ENCODE peak calls at places on chromosomes 4 and X, in nine cellular contexts. Z is stomach, G is H9, F is cardiac fibroblast, P is nephron progenitor cell, O is epithelial cell of esophagus, H is tibial artery, U is cardiac muscle cell, C is kidney. K is an unnamed sample.

GRCh38 chr4:139530833-139531427 is 25.1 kb downstream of the SETD7 start:
- DNase-seq in Z (peak; percentile 65), G (peak; percentile 70), F (peak; percentile 61), P (peak; percentile 72), O (peak; percentile 54), H (no peak), U (peak; percentile 59), C (no peak), K (peak; percentile 82)

GRCh38 chr4:34733185-34733916 is 1511.0 kb downstream of the ARAP2 start:
- DNase-seq in Z (no peak), G (no peak), F (no peak), P (no peak), O (no peak), H (no peak), U (no peak), C (no peak), K (no peak)

GRCh38 chrX:153900806-153901752 is 3.4 kb upstream of the AVPR2 start:
- DNase-seq in Z (peak; percentile 30), G (peak; percentile 10), F (peak; percentile 90), P (no peak), O (peak; percentile 84), H (peak; percentile 68), U (peak; percentile 91), C (no peak), K (no peak)

GRCh38 chr4:6404611-6405416 is 67.6 kb downstream of the PPP2R2C start:
- DNase-seq in Z (no peak), G (no peak), F (no peak), P (peak; percentile 25), O (no peak), H (no peak), U (no peak), C (peak; percentile 39), K (no peak)

GRCh38 chrX:32852203-32852602 is 359.1 kb downstream of the DMD start:
- DNase-seq in Z (no peak), G (no peak), F (no peak), P (no peak), O (peak; percentile 24), H (no peak), U (no peak), C (no peak), K (no peak)

GRCh38 chr4:107363137-107363536 is 327.0 kb upstream of the DKK2 start:
- DNase-seq in Z (no peak), G (no peak), F (no peak), P (no peak), O (no peak), H (no peak), U (no peak), C (no peak), K (no peak)

GRCh38 chrX:40663078-40663740 is 15.8 kb upstream of the CXorf38 start:
- DNase-seq in Z (no peak), G (no peak), F (no peak), P (no peak), O (no peak), H (no peak), U (no peak), C (no peak), K (no peak)

GRCh38 chrX:152451731-152451980 is 541 bp upstream of the GABRA3 start:
- DNase-seq in Z (no peak), G (no peak), F (no peak), P (no peak), O (no peak), H (no peak), U (no peak), C (no peak), K (no peak)

GRCh38 chr4:183443609-183444148 is 757 bp upstream of the CDKN2AIP start:
- DNase-seq in Z (no peak), G (peak; percentile 78), F (no peak), P (no peak), O (no peak), H (no peak), U (no peak), C (no peak), K (peak; percentile 63)

GRCh38 chr4:96676754-96677435 is 837.0 kb downstream of the PDHA2 start:
- DNase-seq in Z (no peak), G (no peak), F (no peak), P (no peak), O (no peak), H (no peak), U (no peak), C (no peak), K (no peak)

GRCh38 chr4:5370286-5370685 is 319.0 kb downstream of the STK32B start:
- DNase-seq in Z (no peak), G (no peak), F (no peak), P (no peak), O (peak; percentile 84), H (no peak), U (no peak), C (no peak), K (no peak)

GRCh38 chr4:95643627-95644026 is 94.9 kb upstream of the UNC5C start:
- DNase-seq in Z (no peak), G (no peak), F (no peak), P (no peak), O (no peak), H (no peak), U (no peak), C (no peak), K (no peak)

GRCh38 chr4:69896530-69897116 is 34.2 kb upstream of the CSN1S1 start:
- DNase-seq in Z (no peak), G (no peak), F (peak; percentile 39), P (no peak), O (peak; percentile 17), H (no peak), U (peak; percentile 54), C (no peak), K (no peak)

GRCh38 chrX:68432648-68433047 is 647 bp downstream of the OPHN1 start:
- DNase-seq in Z (no peak), G (no peak), F (no peak), P (no peak), O (peak; percentile 16), H (no peak), U (no peak), C (no peak), K (peak; percentile 4)

GRCh38 chr4:2875556-2875955 is 31.9 kb downstream of the ADD1 start:
- DNase-seq in Z (no peak), G (no peak), F (no peak), P (no peak), O (no peak), H (no peak), U (no peak), C (no peak), K (no peak)

GRCh38 chrX:17247144-17247543 is 127.9 kb upstream of the NHS start:
- DNase-seq in Z (no peak), G (no peak), F (no peak), P (no peak), O (peak; percentile 0), H (no peak), U (no peak), C (no peak), K (no peak)

GRCh38 chr4:28373601-28374000 is 1513.0 kb downstream of the STIM2 start:
- DNase-seq in Z (no peak), G (no peak), F (peak; percentile 85), P (no peak), O (peak; percentile 75), H (no peak), U (peak; percentile 13), C (no peak), K (no peak)

GRCh38 chr4:163540977-163541376 is 46.5 kb downstream of the TMA16 start:
- DNase-seq in Z (no peak), G (no peak), F (peak; percentile 86), P (no peak), O (peak; percentile 86), H (no peak), U (peak; percentile 19), C (no peak), K (no peak)

GRCh38 chr4:101846550-101846949 is 56.0 kb downstream of the BANK1 start:
- DNase-seq in Z (no peak), G (no peak), F (no peak), P (no peak), O (peak; percentile 9), H (no peak), U (no peak), C (no peak), K (no peak)
- TF ChIP-seq CTCF in Z (no peak), G (no peak), F (no peak), P (no peak), O (no peak), H (no peak), U (no peak), C (no peak), K (no peak)

DNA sequence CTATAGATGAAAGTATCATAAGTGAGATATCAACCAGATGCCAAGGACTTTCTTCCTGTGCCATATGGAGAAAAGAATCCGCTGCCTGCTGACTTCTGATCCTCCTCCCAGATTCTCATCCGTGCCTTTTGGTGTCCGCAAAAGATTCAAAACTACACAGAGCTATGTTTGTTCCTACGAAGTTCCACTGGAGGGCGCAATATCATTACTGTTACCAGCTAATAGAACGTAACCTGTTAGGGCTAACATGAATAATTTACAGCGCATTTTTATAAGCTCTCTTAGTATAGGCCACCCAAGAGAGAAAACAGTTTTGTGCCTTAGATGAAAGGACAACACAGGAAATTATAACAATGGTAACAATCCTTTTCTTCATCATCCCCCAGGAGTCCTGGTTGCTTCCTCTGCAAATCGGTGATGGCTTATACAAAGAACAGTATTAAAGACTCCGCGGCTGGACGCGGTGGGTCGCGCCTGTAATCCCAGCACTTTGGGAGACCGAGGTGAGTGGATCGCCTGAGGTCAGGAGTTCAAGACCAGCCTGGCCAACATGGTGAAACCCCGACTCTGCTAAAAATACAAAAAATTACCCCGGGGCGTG is 22.8 kb upstream of the CENPVL3 start:
- DNase-seq in Z (no peak), G (peak; percentile 38), F (peak; percentile 65), P (peak; percentile 11), O (peak; percentile 58), H (no peak), U (peak; percentile 71), C (no peak), K (peak; percentile 26)
- TF ChIP-seq CTCF in Z (no peak), G (peak; percentile 71), F (peak; percentile 46), P (peak; percentile 52), O (peak; percentile 54), H (no peak), U (peak; percentile 51), C (peak; percentile 39), K (peak; percentile 56)

GRCh38 chrX:7828594-7828993 is 14.4 kb upstream of the VCX start:
- DNase-seq in Z (no peak), G (no peak), F (peak; percentile 6), P (no peak), O (peak; percentile 0), H (no peak), U (no peak), C (no peak), K (no peak)
- TF ChIP-seq CTCF in Z (no peak), G (peak; percentile 77), F (no peak), P (peak; percentile 40), O (no peak), H (no peak), U (no peak), C (no peak), K (no peak)

GRCh38 chr4:18689308-18689915 is 667.9 kb upstream of the LCORL start:
- DNase-seq in Z (peak; percentile 55), G (peak; percentile 46), F (peak; percentile 78), P (peak; percentile 72), O (peak; percentile 69), H (no peak), U (peak; percentile 77), C (no peak), K (peak; percentile 75)

GRCh38 chr4:18695733-18696527 is 674.4 kb upstream of the LCORL start:
- DNase-seq in Z (no peak), G (peak; percentile 45), F (no peak), P (no peak), O (no peak), H (no peak), U (no peak), C (no peak), K (no peak)

GRCh38 chr4:18686338-18687039 is 664.9 kb upstream of the LCORL start:
- DNase-seq in Z (no peak), G (no peak), F (peak; percentile 2), P (no peak), O (no peak), H (no peak), U (no peak), C (no peak), K (no peak)

GRCh38 chr4:18691431-18692200 is 670.1 kb upstream of the LCORL start:
- DNase-seq in Z (no peak), G (peak; percentile 91), F (no peak), P (peak; percentile 4), O (no peak), H (no peak), U (no peak), C (no peak), K (peak; percentile 36)
- TF ChIP-seq CTCF in Z (no peak), G (no peak), F (no peak), P (no peak), O (no peak), H (no peak), U (no peak), C (no peak), K (no peak)

K was measured in endothelial cell.